ENCODE peak calls at places on chromosomes 4 and X, in seven cellular contexts. One of them, this sample, is unnamed.
A peak's percentile ranks its signal among the peaks of the same experiment; 100 is the strongest.

GRCh38 chrX:97326456-97326855 is 442.7 kb downstream of the RPA4 start:
- DNase-seq in mesenchymal stem cell: no peak
- DNase-seq in H1: no peak
- DNase-seq in trophoblast cell: no peak
- DNase-seq in H9: no peak
- DNase-seq in neuronal stem cell: no peak
- DNase-seq in IMR-90: peak; percentile 19
- DNase-seq in this sample: no peak

GRCh38 chrX:66012094-66012534 is 27.8 kb downstream of the VSIG4 start:
- DNase-seq in trophoblast cell: no peak
- DNase-seq in neuronal stem cell: no peak
- DNase-seq in mesenchymal stem cell: no peak
- DNase-seq in IMR-90: no peak
- DNase-seq in H9: no peak
- DNase-seq in H1: no peak
- DNase-seq in this sample: no peak

GRCh38 chrX:144791298-144791697 is 456.0 kb upstream of the SPANXN1 start:
- DNase-seq in IMR-90: no peak
- DNase-seq in mesenchymal stem cell: no peak
- DNase-seq in H9: no peak
- DNase-seq in neuronal stem cell: no peak
- DNase-seq in H1: no peak
- DNase-seq in trophoblast cell: no peak
- DNase-seq in this sample: peak; percentile 42

GRCh38 chrX:69379412-69379811 is 124.7 kb upstream of the NALF2 start:
- DNase-seq in neuronal stem cell: no peak
- DNase-seq in H9: no peak
- DNase-seq in H1: no peak
- DNase-seq in trophoblast cell: no peak
- DNase-seq in mesenchymal stem cell: no peak
- DNase-seq in IMR-90: no peak
- DNase-seq in this sample: no peak

GRCh38 chrX:110022555-110023448 is 19.9 kb downstream of the TMEM164 start:
- DNase-seq in trophoblast cell: no peak
- DNase-seq in IMR-90: no peak
- DNase-seq in H1: no peak
- DNase-seq in neuronal stem cell: no peak
- DNase-seq in mesenchymal stem cell: no peak
- DNase-seq in H9: no peak
- DNase-seq in this sample: no peak

GRCh38 chr4:135281230-135281629 is 1079.6 kb upstream of the PABPC4L start:
- DNase-seq in trophoblast cell: no peak
- DNase-seq in neuronal stem cell: no peak
- DNase-seq in IMR-90: no peak
- DNase-seq in mesenchymal stem cell: no peak
- DNase-seq in H1: no peak
- DNase-seq in H9: no peak
- DNase-seq in this sample: peak; percentile 44

GRCh38 chr4:7652906-7653305 is 218.2 kb upstream of the PSAPL1 start:
- DNase-seq in trophoblast cell: no peak
- DNase-seq in IMR-90: no peak
- DNase-seq in mesenchymal stem cell: no peak
- DNase-seq in H9: no peak
- DNase-seq in H1: no peak
- DNase-seq in neuronal stem cell: no peak
- DNase-seq in this sample: no peak

GRCh38 chr4:48047421-48047844 is 30.9 kb downstream of the NIPAL1 start:
- DNase-seq in H9: no peak
- DNase-seq in mesenchymal stem cell: no peak
- DNase-seq in trophoblast cell: no peak
- DNase-seq in neuronal stem cell: no peak
- DNase-seq in H1: no peak
- DNase-seq in IMR-90: no peak
- DNase-seq in this sample: no peak

GRCh38 chr4:1130318-1131186 is 17.2 kb upstream of the RNF212 start:
- DNase-seq in IMR-90: peak; percentile 76
- DNase-seq in H1: no peak
- DNase-seq in neuronal stem cell: peak; percentile 78
- DNase-seq in trophoblast cell: peak; percentile 69
- DNase-seq in H9: peak; percentile 61
- DNase-seq in mesenchymal stem cell: peak; percentile 76
- DNase-seq in this sample: peak; percentile 65

GRCh38 chr4:16530688-16531635 is 304.7 kb upstream of the TAPT1 start:
- DNase-seq in IMR-90: peak; percentile 86
- DNase-seq in trophoblast cell: no peak
- DNase-seq in mesenchymal stem cell: peak; percentile 27
- DNase-seq in H9: no peak
- DNase-seq in neuronal stem cell: no peak
- DNase-seq in H1: no peak
- DNase-seq in this sample: no peak

GRCh38 chr4:149645790-149646189 is 169.9 kb downstream of the IQCM start:
- DNase-seq in trophoblast cell: no peak
- DNase-seq in neuronal stem cell: no peak
- DNase-seq in mesenchymal stem cell: no peak
- DNase-seq in H9: peak; percentile 69
- DNase-seq in IMR-90: no peak
- DNase-seq in H1: peak; percentile 23
- DNase-seq in this sample: peak; percentile 64

GRCh38 chr4:151472711-151473110 is 63.7 kb downstream of the FHIP1A start:
- DNase-seq in H9: no peak
- DNase-seq in trophoblast cell: no peak
- DNase-seq in mesenchymal stem cell: no peak
- DNase-seq in IMR-90: peak; percentile 1
- DNase-seq in H1: no peak
- DNase-seq in neuronal stem cell: no peak
- DNase-seq in this sample: no peak

GRCh38 chr4:34720563-34720962 is 1523.8 kb downstream of the ARAP2 start:
- DNase-seq in mesenchymal stem cell: peak; percentile 60
- DNase-seq in H9: no peak
- DNase-seq in neuronal stem cell: peak; percentile 40
- DNase-seq in IMR-90: peak; percentile 24
- DNase-seq in trophoblast cell: no peak
- DNase-seq in H1: no peak
- DNase-seq in this sample: peak; percentile 60

GRCh38 chr4:147950261-147950660 is 218.4 kb downstream of the ARHGAP10 start:
- DNase-seq in mesenchymal stem cell: no peak
- DNase-seq in neuronal stem cell: no peak
- DNase-seq in IMR-90: no peak
- DNase-seq in H1: no peak
- DNase-seq in trophoblast cell: no peak
- DNase-seq in H9: no peak
- DNase-seq in this sample: no peak

GRCh38 chr4:7773401-7774187 is 166.1 kb downstream of the AFAP1 start:
- DNase-seq in H9: no peak
- DNase-seq in H1: no peak
- DNase-seq in neuronal stem cell: no peak
- DNase-seq in IMR-90: no peak
- DNase-seq in mesenchymal stem cell: no peak
- DNase-seq in trophoblast cell: no peak
- DNase-seq in this sample: no peak

GRCh38 chr4:849478-850175 is 23.7 kb upstream of the CPLX1 start:
- DNase-seq in trophoblast cell: no peak
- DNase-seq in H1: no peak
- DNase-seq in neuronal stem cell: no peak
- DNase-seq in mesenchymal stem cell: no peak
- DNase-seq in IMR-90: no peak
- DNase-seq in H9: no peak
- DNase-seq in this sample: no peak

GRCh38 chrX:69028761-69029120 is 136.5 kb downstream of the PJA1 start:
- DNase-seq in neuronal stem cell: no peak
- DNase-seq in H1: no peak
- DNase-seq in mesenchymal stem cell: no peak
- DNase-seq in H9: no peak
- DNase-seq in trophoblast cell: no peak
- DNase-seq in IMR-90: no peak
- DNase-seq in this sample: no peak

GRCh38 chr4:165785337-165785736 is 87.7 kb upstream of the TLL1 start:
- DNase-seq in IMR-90: no peak
- DNase-seq in neuronal stem cell: no peak
- DNase-seq in mesenchymal stem cell: no peak
- DNase-seq in H1: no peak
- DNase-seq in trophoblast cell: no peak
- DNase-seq in H9: no peak
- DNase-seq in this sample: no peak

GRCh38 chr4:165784672-165785071 is 88.4 kb upstream of the TLL1 start:
- DNase-seq in H1: no peak
- DNase-seq in H9: no peak
- DNase-seq in trophoblast cell: no peak
- DNase-seq in IMR-90: no peak
- DNase-seq in mesenchymal stem cell: no peak
- DNase-seq in neuronal stem cell: no peak
- DNase-seq in this sample: no peak

GRCh38 chr4:165780735-165781134 is 92.3 kb upstream of the TLL1 start:
- DNase-seq in mesenchymal stem cell: no peak
- DNase-seq in IMR-90: no peak
- DNase-seq in trophoblast cell: no peak
- DNase-seq in neuronal stem cell: no peak
- DNase-seq in H9: no peak
- DNase-seq in H1: no peak
- DNase-seq in this sample: no peak

GRCh38 chr4:165783626-165784025 is 89.4 kb upstream of the TLL1 start:
- DNase-seq in H9: no peak
- DNase-seq in H1: no peak
- DNase-seq in mesenchymal stem cell: no peak
- DNase-seq in neuronal stem cell: no peak
- DNase-seq in trophoblast cell: no peak
- DNase-seq in IMR-90: no peak
- DNase-seq in this sample: no peak

DNA sequence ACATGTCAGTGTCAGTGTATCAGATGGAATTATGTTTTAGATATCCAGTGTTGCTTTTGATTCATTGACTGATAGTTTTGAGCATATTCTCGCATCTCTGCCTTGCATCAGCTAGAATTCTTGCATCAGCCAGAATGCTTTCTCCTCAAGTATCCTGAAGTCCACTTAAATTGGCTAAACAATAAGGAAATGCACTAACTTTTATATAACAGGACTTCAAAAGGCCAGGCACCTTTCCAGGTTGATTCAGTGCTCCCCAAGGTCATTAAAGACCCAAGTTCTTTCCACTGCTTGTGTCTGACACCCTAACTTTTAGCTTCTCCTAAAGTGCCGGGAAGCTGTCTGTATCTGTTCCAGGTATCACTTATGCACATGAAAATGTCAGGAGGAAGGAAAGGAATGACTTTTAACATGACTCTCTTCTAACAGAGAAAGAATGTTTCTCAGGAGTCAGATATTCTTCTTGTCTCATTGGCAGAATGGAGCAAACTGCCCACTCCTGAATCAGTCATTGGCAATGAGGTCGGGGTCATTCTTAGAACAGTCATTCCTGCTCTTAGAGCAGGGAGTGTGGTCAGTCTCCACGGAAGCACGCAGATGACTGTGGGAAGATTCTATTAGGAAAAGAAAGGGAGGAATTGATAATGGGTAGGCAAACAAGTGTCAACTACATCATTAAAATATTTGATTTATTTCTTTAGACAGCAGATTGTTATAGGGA is 92.9 kb upstream of the TLL1 start:
- DNase-seq in neuronal stem cell: no peak
- DNase-seq in H9: no peak
- DNase-seq in H1: no peak
- DNase-seq in mesenchymal stem cell: peak; percentile 8
- DNase-seq in trophoblast cell: no peak
- DNase-seq in IMR-90: no peak
- DNase-seq in this sample: no peak
- H3K23ac ChIP-seq in neuronal stem cell: no peak overlapping the region
- H3K23ac ChIP-seq in H9: no peak overlapping the region
- H3K23ac ChIP-seq in H1: no peak overlapping the region
- H3K23ac ChIP-seq in mesenchymal stem cell: no peak overlapping the region
- H3K23ac ChIP-seq in trophoblast cell: no peak overlapping the region
- H3K23ac ChIP-seq in IMR-90: no peak overlapping the region
- H3K23ac ChIP-seq in this sample: no peak overlapping the region

GRCh38 chr4:139669859-139670258 is 4.2 kb downstream of the MGST2 start:
- DNase-seq in mesenchymal stem cell: no peak
- DNase-seq in H9: no peak
- DNase-seq in IMR-90: no peak
- DNase-seq in trophoblast cell: no peak
- DNase-seq in H1: no peak
- DNase-seq in neuronal stem cell: no peak
- DNase-seq in this sample: peak; percentile 86
- H3K18ac ChIP-seq in mesenchymal stem cell: no peak overlapping the region
- H3K18ac ChIP-seq in H9: no peak overlapping the region
- H3K18ac ChIP-seq in IMR-90: no peak overlapping the region
- H3K18ac ChIP-seq in trophoblast cell: no peak overlapping the region
- H3K18ac ChIP-seq in H1: no peak overlapping the region
- H3K18ac ChIP-seq in neuronal stem cell: no peak overlapping the region
- H3K18ac ChIP-seq in this sample: no peak overlapping the region

DNA sequence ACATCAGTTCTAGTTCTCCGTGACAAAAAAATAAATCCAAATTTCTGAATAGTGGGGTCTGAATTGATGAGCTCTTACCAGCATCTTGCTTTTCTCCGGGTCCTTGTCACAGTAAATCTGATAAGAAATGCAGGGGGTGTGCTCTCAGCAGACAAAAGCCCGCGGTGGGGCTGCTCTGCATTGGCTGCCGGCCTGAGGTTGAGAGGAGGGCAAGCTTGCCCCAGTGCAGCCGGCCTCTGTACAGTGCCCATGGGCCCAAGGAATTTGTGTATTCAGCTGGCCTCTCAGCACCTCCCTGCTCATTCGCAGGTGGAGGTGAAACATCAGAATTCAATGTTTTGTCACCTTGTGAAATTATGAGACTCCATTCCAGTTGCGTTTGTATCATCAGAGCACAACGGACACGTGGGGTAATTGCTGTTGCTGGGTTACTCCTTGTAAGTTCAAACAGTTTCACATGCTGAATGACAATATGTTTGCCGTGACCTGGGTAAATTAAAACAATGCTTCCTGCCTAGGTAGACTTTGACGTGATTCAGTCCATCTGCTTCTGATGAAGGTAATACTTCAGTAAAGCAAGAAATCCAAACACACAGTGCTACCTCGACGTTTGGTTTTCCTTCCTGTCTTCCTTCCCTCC is 596.4 kb downstream of the MID1IP1 start:
- DNase-seq in H9: no peak
- DNase-seq in mesenchymal stem cell: no peak
- DNase-seq in neuronal stem cell: no peak
- DNase-seq in trophoblast cell: no peak
- DNase-seq in IMR-90: no peak
- DNase-seq in H1: no peak
- DNase-seq in this sample: no peak
- H3K23ac ChIP-seq in H9: no peak overlapping the region
- H3K23ac ChIP-seq in mesenchymal stem cell: no peak overlapping the region
- H3K23ac ChIP-seq in neuronal stem cell: no peak overlapping the region
- H3K23ac ChIP-seq in trophoblast cell: no peak overlapping the region
- H3K23ac ChIP-seq in IMR-90: no peak overlapping the region
- H3K23ac ChIP-seq in H1: no peak overlapping the region
- H3K23ac ChIP-seq in this sample: no peak overlapping the region

DNA sequence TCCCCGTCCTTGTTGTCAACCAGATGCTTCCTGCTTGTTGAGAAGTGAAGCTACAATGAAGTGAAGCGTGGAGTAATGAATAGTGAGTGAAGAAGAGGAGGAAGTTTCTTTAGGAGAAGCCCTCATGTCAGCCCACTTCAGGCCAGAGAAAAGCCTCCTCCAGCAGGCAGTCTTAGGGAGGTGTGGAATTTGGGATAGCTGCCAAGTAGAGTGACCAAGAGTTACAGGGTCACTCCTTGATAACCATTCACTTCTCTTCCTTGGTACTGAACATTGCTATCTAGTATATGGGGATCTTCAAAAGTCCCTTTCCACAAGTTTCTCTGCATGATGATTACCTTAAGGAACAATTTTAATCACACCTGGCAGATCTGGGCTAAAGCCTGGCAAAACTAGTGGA is 53.3 kb downstream of the IGSF1 start:
- DNase-seq in H1: no peak
- DNase-seq in H9: no peak
- DNase-seq in neuronal stem cell: no peak
- DNase-seq in IMR-90: no peak
- DNase-seq in mesenchymal stem cell: no peak
- DNase-seq in trophoblast cell: no peak
- DNase-seq in this sample: no peak
- H3K18ac ChIP-seq in H1: no peak overlapping the region
- H3K18ac ChIP-seq in H9: no peak overlapping the region
- H3K18ac ChIP-seq in neuronal stem cell: no peak overlapping the region
- H3K18ac ChIP-seq in IMR-90: no peak overlapping the region
- H3K18ac ChIP-seq in mesenchymal stem cell: no peak overlapping the region
- H3K18ac ChIP-seq in trophoblast cell: no peak overlapping the region
- H3K18ac ChIP-seq in this sample: no peak overlapping the region

This sample was measured in mesendoderm.